ENCODE peak calls at places on chromosomes 4 and X, in ten cellular contexts. P, H, M, A, C, Y, G, V, L and I are unnamed samples.

GRCh38 chr4:55118397-55118796 is 7.0 kb downstream of the KDR start:
- DNase-seq in P (no peak), H (no peak), M (no peak), A (no peak), C (no peak), Y (no peak), G (no peak), V (no peak), L (no peak), I (no peak)

GRCh38 chrX:55522577-55523254 is 33.1 kb upstream of the USP51 start:
- DNase-seq in P (no peak), H (no peak), M (no peak), A (no peak), C (no peak), Y (no peak), G (no peak), V (no peak), L (no peak), I (no peak)

GRCh38 chrX:38856670-38857069 is 55.4 kb downstream of the MID1IP1 start:
- DNase-seq in P (no peak), H (no peak), M (no peak), A (no peak), C (no peak), Y (no peak), G (no peak), V (no peak), L (no peak), I (no peak)

GRCh38 chr4:76434901-76435688 is at the start of gene SHROOM3:
- DNase-seq in P (no peak), H (peak; percentile 54), M (no peak), A (no peak), C (no peak), Y (peak; percentile 47), G (no peak), V (no peak), L (peak; percentile 62), I (peak; percentile 76)

GRCh38 chr4:40134206-40134917 is 62.5 kb upstream of the RHOH start:
- DNase-seq in P (no peak), H (no peak), M (no peak), A (no peak), C (no peak), Y (no peak), G (no peak), V (no peak), L (no peak), I (no peak)

GRCh38 chr4:82704156-82704555 is 94.4 kb downstream of the SCD5 start:
- DNase-seq in P (no peak), H (peak; percentile 70), M (no peak), A (peak; percentile 19), C (no peak), Y (peak; percentile 57), G (no peak), V (no peak), L (no peak), I (no peak)

GRCh38 chrX:72314881-72315280 is 9.2 kb upstream of the CITED1 start:
- DNase-seq in P (no peak), H (no peak), M (no peak), A (no peak), C (no peak), Y (no peak), G (no peak), V (no peak), L (no peak), I (no peak)

GRCh38 chr4:16337936-16338335 is 111.7 kb upstream of the TAPT1 start:
- DNase-seq in P (no peak), H (peak; percentile 46), M (no peak), A (no peak), C (no peak), Y (peak; percentile 1), G (no peak), V (no peak), L (peak; percentile 76), I (no peak)

GRCh38 chr4:152500798-152501434 is 35.0 kb downstream of the FBXW7 start:
- DNase-seq in P (peak; percentile 30), H (peak; percentile 82), M (peak; percentile 36), A (peak; percentile 93), C (peak; percentile 48), Y (peak; percentile 95), G (no peak), V (peak; percentile 72), L (peak; percentile 68), I (peak; percentile 86)

GRCh38 chr4:47210828-47211227 is 179.5 kb downstream of the GABRB1 start:
- DNase-seq in P (no peak), H (no peak), M (no peak), A (no peak), C (no peak), Y (no peak), G (no peak), V (no peak), L (peak; percentile 17), I (no peak)

GRCh38 chr4:142009751-142010150 is 373.4 kb downstream of the IL15 start:
- DNase-seq in P (no peak), H (no peak), M (no peak), A (no peak), C (no peak), Y (no peak), G (no peak), V (no peak), L (no peak), I (no peak)
- H3K9me3 ChIP-seq in P (no peaks in the 10 kb centered on the region), H (no peaks in the 10 kb centered on the region), M (no peaks in the 10 kb centered on the region), A (peaks cover 2% of the 10 kb centered on the region), C (no peaks in the 10 kb centered on the region), Y (no peaks in the 10 kb centered on the region), G (peaks cover 5% of the 10 kb centered on the region), V (no peaks in the 10 kb centered on the region), L (no peaks in the 10 kb centered on the region), I (no peaks in the 10 kb centered on the region)

GRCh38 chrX:11427082-11428033 is 134.1 kb downstream of the AMELX start:
- DNase-seq in P (peak; percentile 50), H (peak; percentile 46), M (peak; percentile 43), A (no peak), C (no peak), Y (peak; percentile 54), G (peak; percentile 77), V (no peak), L (no peak), I (no peak)
- H3K4me3 ChIP-seq in P (peak overlapping the region; percentile 42), H (peak overlapping the region; percentile 71), M (peak overlapping the region; percentile 58), A (peak overlapping the region; percentile 82), C (peak overlapping the region; percentile 26), Y (peak overlapping the region; percentile 18), G (peak overlapping the region; percentile 64), V (no peak overlapping the region), L (no peak overlapping the region), I (no peak overlapping the region)

DNA sequence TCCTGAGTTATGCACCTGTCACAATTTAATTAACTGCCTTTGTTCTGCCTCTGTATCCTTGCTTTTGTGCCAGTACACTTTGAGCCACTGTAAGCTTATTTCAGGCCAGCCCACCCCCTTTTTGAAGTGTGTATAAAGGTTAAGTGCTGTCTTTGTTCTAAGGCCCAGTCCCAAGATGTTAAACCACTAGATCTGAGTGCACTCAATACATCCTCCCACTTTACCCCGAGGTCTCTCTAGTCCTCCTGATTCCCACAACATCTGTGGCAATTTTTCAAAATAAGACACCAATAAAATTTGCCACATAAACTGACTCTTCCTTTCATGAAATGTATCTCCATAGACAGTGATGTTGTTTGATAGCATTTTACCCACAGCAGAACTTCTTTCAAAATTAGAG is 124.1 kb upstream of the SPIN4 start:
- DNase-seq in P (no peak), H (no peak), M (no peak), A (no peak), C (no peak), Y (no peak), G (no peak), V (no peak), L (no peak), I (no peak)
- H3K9me3 ChIP-seq in P (no peaks in the 10 kb centered on the region), H (no peaks in the 10 kb centered on the region), M (peaks cover 39% of the 10 kb centered on the region), A (peaks cover 9% of the 10 kb centered on the region), C (no peaks in the 10 kb centered on the region), Y (no peaks in the 10 kb centered on the region), G (no peaks in the 10 kb centered on the region), V (no peaks in the 10 kb centered on the region), L (peaks cover 14% of the 10 kb centered on the region), I (peaks cover 32% of the 10 kb centered on the region)

DNA sequence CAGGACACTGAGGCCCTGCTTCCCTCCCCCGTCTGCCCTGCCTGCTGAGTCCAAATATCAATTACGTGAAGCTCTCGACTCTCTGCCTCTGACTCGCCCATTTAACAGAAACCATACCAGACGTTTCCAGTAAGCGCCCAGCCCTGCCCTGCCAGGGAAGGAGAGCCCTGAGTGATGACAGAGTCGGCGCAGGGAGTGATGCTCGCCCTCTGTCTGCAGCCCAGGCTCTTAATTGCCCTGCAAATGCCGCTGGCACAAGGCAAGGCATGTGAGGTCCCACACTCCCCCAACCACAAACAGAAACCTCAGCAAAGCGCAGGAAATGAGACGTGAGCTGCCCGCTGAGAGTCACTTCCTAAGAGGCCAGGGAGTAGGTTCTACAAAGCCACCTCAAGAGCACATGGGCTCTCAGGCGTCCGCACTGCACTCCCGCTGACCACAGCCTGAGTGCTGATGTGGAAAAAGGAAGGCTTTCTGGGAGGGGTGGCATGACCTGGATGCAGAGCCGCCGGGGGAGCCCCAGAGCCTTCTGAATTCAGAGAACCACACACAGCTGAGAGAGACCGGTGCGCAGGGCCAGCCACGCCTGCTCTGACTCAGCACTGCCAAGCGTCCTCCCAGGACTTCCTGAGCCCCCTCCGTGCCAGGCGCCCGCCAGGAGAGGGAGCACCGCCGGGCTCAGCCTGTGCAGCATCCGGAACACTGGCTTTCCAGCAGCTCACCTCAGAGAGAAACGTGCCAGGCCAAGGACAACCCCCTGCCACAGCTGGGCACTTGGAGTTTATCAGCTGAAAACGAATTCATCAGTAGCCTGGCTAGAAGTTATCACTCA is 5.3 kb downstream of the ZFYVE28 start:
- DNase-seq in P (peak; percentile 91), H (peak; percentile 97), M (peak; percentile 90), A (peak; percentile 85), C (no peak), Y (peak; percentile 87), G (peak; percentile 90), V (peak; percentile 87), L (peak; percentile 92), I (no peak)
- H3K4me3 ChIP-seq in P (peak overlapping the region; percentile 19), H (peak overlapping the region; percentile 58), M (peak overlapping the region; percentile 28), A (peak overlapping the region; percentile 22), C (peak overlapping the region; percentile 6), Y (no peak overlapping the region), G (peak overlapping the region; percentile 24), V (peak overlapping the region; percentile 39), L (peak overlapping the region; percentile 30), I (no peak overlapping the region)

DNA sequence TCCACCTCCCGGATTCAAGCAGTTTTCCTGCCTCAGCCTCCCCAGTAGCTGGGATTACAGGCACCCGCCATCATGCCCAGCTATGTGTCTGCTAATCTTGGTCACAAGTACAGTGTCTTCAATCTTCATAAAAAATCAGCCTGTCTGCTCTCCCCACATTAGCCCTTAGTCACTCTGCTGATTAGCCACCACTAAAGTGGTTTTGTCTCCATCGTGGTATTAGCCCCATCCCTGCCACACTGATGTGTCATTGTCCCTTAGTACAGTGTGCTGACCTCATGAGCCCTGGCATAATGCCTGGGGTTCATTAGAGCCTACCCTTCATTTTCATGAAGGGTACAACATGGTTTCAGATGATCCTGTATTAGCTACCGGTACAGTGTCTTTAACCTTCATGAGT is 49.9 kb downstream of the ZNF157 start:
- DNase-seq in P (no peak), H (peak; percentile 2), M (no peak), A (no peak), C (no peak), Y (no peak), G (no peak), V (no peak), L (no peak), I (no peak)
- H3K9me3 ChIP-seq in P (no peaks in the 10 kb centered on the region), H (no peaks in the 10 kb centered on the region), M (peaks cover 43% of the 10 kb centered on the region), A (peaks cover 14% of the 10 kb centered on the region), C (no peaks in the 10 kb centered on the region), Y (no peaks in the 10 kb centered on the region), G (no peaks in the 10 kb centered on the region), V (no peaks in the 10 kb centered on the region), L (peaks cover 7% of the 10 kb centered on the region), I (no peaks in the 10 kb centered on the region)